ENCODE peak calls at places on chromosome 1, in eight cellular contexts. D is right lobe of liver, E is heart right ventricle, C is colonic mucosa, O is astrocyte, V is IMR-90, H is mucosa of descending colon, X is AG04450. L is an unnamed sample.
A peak's percentile ranks its signal among the peaks of the same experiment; 100 is the strongest.

GRCh38 chr1:61253059-61253735 is 170.8 kb downstream of the NFIA start:
- DNase-seq in D (peak; percentile 88), X (no peak), C (peak; percentile 89), E (peak; percentile 44), O (no peak), V (peak; percentile 17), H (peak; percentile 94), L (peak; percentile 39)

GRCh38 chr1:110337704-110338199 is 1.4 kb upstream of the RBM15 start:
- DNase-seq in V (no peak), H (peak; percentile 65), E (peak; percentile 48), O (no peak), D (peak; percentile 64), X (no peak), C (peak; percentile 67), L (peak; percentile 77)

GRCh38 chr1:32068891-32069590 is 3.7 kb upstream of the TMEM39B start:
- DNase-seq in X (no peak), H (no peak), V (peak; percentile 62), O (peak; percentile 68), C (no peak), E (no peak), D (no peak), L (no peak)

GRCh38 chr1:41662656-41663437 is 178.4 kb upstream of the EDN2 start:
- DNase-seq in O (peak; percentile 80), D (no peak), V (peak; percentile 84), E (peak; percentile 51), X (no peak), H (peak; percentile 25), C (peak; percentile 48), L (no peak)

GRCh38 chr1:85911742-85912141 is 203.5 kb upstream of the ZNHIT6 start:
- DNase-seq in X (no peak), E (no peak), V (peak; percentile 4), D (no peak), O (no peak), C (no peak), H (no peak), L (no peak)

GRCh38 chr1:116164056-116164889 is 53.1 kb downstream of the MAB21L3 start:
- DNase-seq in X (no peak), O (no peak), V (no peak), H (peak; percentile 37), D (no peak), C (peak; percentile 30), E (peak; percentile 63), L (no peak)

GRCh38 chr1:81113688-81114087 is 687.0 kb upstream of the ADGRL2 start:
- DNase-seq in X (no peak), O (peak; percentile 68), E (no peak), V (peak; percentile 31), H (no peak), D (no peak), C (no peak), L (no peak)

GRCh38 chr1:23651069-23651808 is 40.4 kb upstream of the RPL11 start:
- DNase-seq in X (no peak), E (peak; percentile 54), O (no peak), C (no peak), V (peak; percentile 28), D (peak; percentile 72), H (no peak), L (no peak)

GRCh38 chr1:61670016-61670415 is 54.9 kb downstream of the TM2D1 start:
- DNase-seq in D (no peak), C (no peak), E (no peak), O (no peak), X (no peak), V (no peak), H (no peak), L (no peak)

GRCh38 chr1:177907000-177907399 is 62.9 kb downstream of the SEC16B start:
- DNase-seq in C (no peak), E (no peak), O (no peak), V (no peak), D (no peak), H (no peak), X (no peak), L (no peak)

GRCh38 chr1:96968582-96969378 is 247.2 kb downstream of the PTBP2 start:
- DNase-seq in H (no peak), O (no peak), C (no peak), E (no peak), V (peak; percentile 45), D (no peak), X (no peak), L (no peak)

GRCh38 chr1:207748737-207749528 is 2.9 kb upstream of the CD46 start:
- DNase-seq in C (peak; percentile 25), E (no peak), H (peak; percentile 15), V (no peak), X (no peak), D (no peak), O (no peak), L (no peak)

GRCh38 chr1:207745285-207745684 is 6.6 kb upstream of the CD46 start:
- DNase-seq in D (no peak), X (no peak), E (no peak), O (peak; percentile 8), H (no peak), V (peak; percentile 21), C (no peak), L (no peak)

GRCh38 chr1:207744000-207744534 is 7.8 kb upstream of the CD46 start:
- DNase-seq in X (no peak), V (no peak), O (no peak), C (no peak), E (no peak), D (no peak), H (no peak), L (no peak)

GRCh38 chr1:207747627-207748492 is 4.0 kb upstream of the CD46 start:
- DNase-seq in E (no peak), H (peak; percentile 9), O (no peak), X (no peak), C (no peak), V (no peak), D (no peak), L (no peak)

DNA sequence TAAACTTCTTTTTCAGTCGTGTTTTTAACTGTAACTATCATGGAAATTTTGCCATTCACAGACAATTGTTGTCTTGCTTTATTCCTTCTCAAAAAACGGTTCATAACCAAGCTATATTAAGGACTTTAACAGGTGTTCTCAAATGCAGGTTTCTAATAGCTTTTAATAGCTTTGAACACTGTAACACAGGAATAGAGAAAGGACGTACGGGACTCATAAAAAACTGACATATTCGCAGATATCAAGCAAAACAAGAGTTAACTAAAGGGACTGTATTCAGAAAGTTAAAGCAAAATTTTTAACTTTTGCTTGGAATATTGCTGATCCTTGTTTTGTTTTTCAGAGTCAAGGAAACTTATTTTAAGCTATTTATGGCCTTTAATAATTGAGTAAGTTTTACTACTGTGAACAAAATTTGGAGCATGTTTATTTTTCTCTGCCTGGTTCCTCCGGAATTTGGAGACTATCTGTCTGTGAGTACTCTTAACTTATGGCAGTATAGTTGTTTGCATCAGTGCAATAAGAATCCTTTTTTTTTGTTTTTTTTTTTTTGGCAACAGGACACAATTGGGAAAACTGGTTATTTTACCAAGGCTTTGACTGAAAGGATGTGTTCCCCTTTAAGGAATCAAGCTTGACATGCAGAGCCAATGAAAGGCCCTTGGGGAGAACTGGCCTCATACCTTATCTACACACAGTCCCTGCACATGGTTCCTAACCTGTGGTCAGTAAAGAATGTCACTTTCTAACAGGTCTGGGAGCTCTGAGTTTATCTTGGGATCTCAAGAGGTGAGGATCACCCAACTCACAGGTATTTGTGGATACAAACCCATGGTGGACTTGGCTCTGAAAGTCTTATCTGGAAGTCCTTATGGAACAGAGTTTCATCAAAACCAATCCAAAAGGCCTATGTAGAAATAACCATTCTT is 5.8 kb upstream of the CD46 start:
- DNase-seq in O (no peak), D (no peak), E (no peak), X (no peak), C (no peak), H (no peak), V (no peak), L (no peak)
- H3K4me3 ChIP-seq in O (no peak overlapping the region), D (no peak overlapping the region), E (no peak overlapping the region), X (no peak overlapping the region), C (no peak overlapping the region), H (no peak overlapping the region), V (no peak overlapping the region), L (no peak overlapping the region)

DNA sequence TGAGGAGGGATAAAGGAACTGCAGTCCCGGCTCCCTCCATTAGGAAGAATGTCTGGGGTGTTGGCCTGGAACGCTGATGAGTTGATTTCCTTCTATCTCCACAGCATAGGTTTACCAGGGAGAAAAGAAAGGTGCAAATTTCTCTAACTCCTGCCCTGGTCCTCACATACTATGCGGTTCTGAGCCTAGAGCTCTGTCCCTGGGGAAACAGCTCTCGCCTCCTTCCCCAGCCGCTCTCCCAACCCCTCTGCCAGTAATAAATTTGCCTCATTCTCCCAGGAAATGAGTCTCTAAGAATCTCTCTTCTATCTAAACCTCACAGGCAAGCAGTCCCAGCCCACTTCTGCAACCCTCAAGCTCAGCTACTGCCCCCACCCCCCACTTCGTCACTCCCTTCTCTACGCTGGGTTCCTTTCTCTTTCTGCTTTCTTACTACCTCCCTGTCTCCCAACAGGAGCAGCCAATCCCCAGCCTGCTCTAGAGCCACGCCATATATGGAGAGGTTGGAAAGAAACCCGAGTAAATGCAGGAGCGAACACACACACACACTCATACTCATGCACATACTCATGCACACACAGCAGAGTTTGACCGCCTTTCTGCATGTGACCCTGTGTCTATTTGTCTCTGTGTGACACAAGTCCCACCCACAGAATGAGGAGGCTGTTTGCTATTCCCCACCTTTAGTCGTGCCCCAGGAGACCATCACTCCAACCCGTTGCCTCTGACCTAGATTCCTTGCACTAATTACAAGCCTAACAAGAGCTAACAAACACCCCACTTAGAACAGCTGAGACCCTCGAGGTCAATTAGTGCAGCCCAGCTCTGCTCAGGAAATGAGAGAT is 13.4 kb downstream of the PLEKHO1 start:
- DNase-seq in O (peak; percentile 100), E (peak; percentile 71), X (peak; percentile 99), D (peak; percentile 60), H (peak; percentile 81), V (peak; percentile 100), C (peak; percentile 77), L (peak; percentile 78)
- TF ChIP-seq CTCF in O (peak; percentile 12), E (no peak), X (no peak), D (no peak), H (no peak), V (peak; percentile 13), C (no peak), L (no peak)

DNA sequence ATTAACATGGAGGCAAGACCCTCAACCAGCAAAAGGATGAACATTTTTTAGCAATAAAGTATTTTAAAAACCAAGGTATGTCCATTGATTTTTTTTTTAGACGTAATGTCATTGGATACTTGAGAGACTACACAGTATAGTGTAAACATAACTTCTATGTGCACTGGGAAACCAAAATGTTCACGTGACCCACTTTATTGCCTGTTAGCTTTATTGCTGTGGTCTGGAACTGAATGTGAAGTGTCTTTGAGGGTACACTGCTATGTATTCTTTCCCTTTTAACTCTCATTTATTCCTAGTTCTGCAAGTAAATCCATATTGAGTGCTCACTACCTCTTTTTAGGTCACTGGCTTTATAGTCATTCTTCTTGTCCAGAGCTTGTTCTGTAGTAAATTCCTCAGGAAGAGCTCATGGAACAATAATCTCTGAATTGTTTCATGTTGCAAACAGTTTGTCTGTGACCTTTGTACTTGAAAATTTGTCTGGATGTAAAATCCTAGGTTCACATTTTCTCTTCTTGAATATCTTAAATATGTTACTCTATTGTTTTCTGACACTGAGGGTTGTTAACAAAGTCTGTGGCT is 20.6 kb downstream of the ABCD3 start:
- DNase-seq in E (no peak), C (peak; percentile 62), X (no peak), H (peak; percentile 52), V (peak; percentile 29), D (no peak), O (peak; percentile 25), L (no peak)
- H3K9me3 ChIP-seq in E (peaks cover 29% of the 10 kb centered on the region), C (peaks cover 2% of the 10 kb centered on the region), X (no peaks in the 10 kb centered on the region), H (peaks cover 22% of the 10 kb centered on the region), V (peaks cover 4% of the 10 kb centered on the region), D (no peaks in the 10 kb centered on the region), O (peaks cover 3% of the 10 kb centered on the region), L (peaks cover 9% of the 10 kb centered on the region)

DNA sequence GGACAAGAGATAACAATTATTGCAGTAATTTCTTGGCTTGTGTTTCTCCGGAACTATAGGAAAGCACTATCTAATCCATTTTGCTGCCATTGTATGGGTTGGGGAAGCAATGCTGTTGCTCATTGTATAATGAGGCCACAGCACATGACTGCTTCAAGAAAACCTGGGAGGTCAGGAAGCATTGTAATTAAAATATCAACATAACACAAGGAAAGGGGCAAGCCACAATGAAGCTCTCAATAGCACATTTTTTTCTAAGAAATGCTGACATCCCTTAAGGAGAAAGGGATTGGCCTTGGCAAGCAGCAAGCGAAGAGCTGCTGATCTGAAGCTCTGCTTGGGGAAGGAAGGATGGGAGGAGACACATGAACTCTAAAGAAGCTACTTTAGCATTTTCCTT is 44.0 kb downstream of the PLPP3 start:
- DNase-seq in D (no peak), H (no peak), O (no peak), V (no peak), E (no peak), C (no peak), X (no peak), L (no peak)
- H3K4me3 ChIP-seq in D (no peak overlapping the region), H (no peak overlapping the region), O (no peak overlapping the region), V (no peak overlapping the region), E (no peak overlapping the region), C (no peak overlapping the region), X (no peak overlapping the region), L (no peak overlapping the region)